ENCODE peak calls at places on chromosomes 1 and 21, in ten cellular contexts. O is HT1080; S is fibroblast of lung; T is tibial artery; U is stimulated activated CD4-positive, alpha-beta T cell treated with anti-CD3 and anti-CD28 coated beads, Interleukin-12 subunit alpha, Interleukin-12 subunit beta, amount 100 ng/mL, for 4 hours; L is activated CD4-positive, alpha-beta T cell treated with anti-CD3 and anti-CD28 coated beads, Interleukin-2, amount 50 U/mL, for 4 hours; B is GM13976; C is T follicular helper cell; Y is LoVo; G is HFF-Myc. A is an unnamed sample.
A peak's percentile ranks its signal among the peaks of the same experiment; 100 is the strongest.

GRCh38 chr1:226551299-226551698 is 2.7 kb downstream of the STUM start:
- DNase-seq in O (no peak), G (no peak), S (no peak), T (no peak), B (no peak), L (no peak), C (no peak), Y (no peak), U (no peak), A (peak; percentile 76)

GRCh38 chr1:102105931-102106550 is 109.3 kb upstream of the OLFM3 start:
- DNase-seq in O (no peak), T (no peak), G (no peak), Y (no peak), C (no peak), S (no peak), B (no peak), L (no peak), U (no peak), A (no peak)

GRCh38 chr1:192809286-192810252 is 730 bp downstream of the RGS2 start:
- DNase-seq in O (no peak), Y (peak; percentile 18), T (peak; percentile 37), C (peak; percentile 30), L (peak; percentile 26), S (peak; percentile 70), U (peak; percentile 23), G (no peak), B (no peak), A (peak; percentile 56)

GRCh38 chr21:43736224-43736883 is 17.4 kb downstream of the PDXK start:
- DNase-seq in T (no peak), C (no peak), B (no peak), L (no peak), Y (no peak), O (peak; percentile 89), G (no peak), U (no peak), S (no peak), A (no peak)

GRCh38 chr1:29901618-29902017 is 665.3 kb downstream of the PTPRU start:
- DNase-seq in L (no peak), O (no peak), C (no peak), Y (no peak), S (no peak), T (no peak), B (no peak), U (no peak), G (no peak), A (no peak)

GRCh38 chr1:7253118-7253480 is 467.8 kb downstream of the CAMTA1 start:
- DNase-seq in S (peak; percentile 34), G (no peak), L (no peak), B (no peak), U (no peak), Y (no peak), O (peak; percentile 41), C (no peak), T (no peak), A (no peak)

GRCh38 chr1:238624786-238625185 is 734.1 kb upstream of the ZP4 start:
- DNase-seq in L (no peak), B (no peak), S (no peak), U (no peak), T (no peak), G (no peak), O (peak; percentile 53), C (no peak), Y (no peak), A (no peak)

GRCh38 chr1:117621316-117621715 is 15.5 kb downstream of the TENT5C start:
- DNase-seq in G (no peak), U (no peak), L (no peak), Y (no peak), B (no peak), O (no peak), T (no peak), C (no peak), S (no peak), A (no peak)

GRCh38 chr1:240646861-240647260 is 34.9 kb upstream of the GREM2 start:
- DNase-seq in S (no peak), B (no peak), O (no peak), C (no peak), Y (no peak), T (no peak), U (no peak), L (no peak), G (no peak), A (no peak)

GRCh38 chr1:219293440-219293839 is 119.8 kb downstream of the LYPLAL1 start:
- DNase-seq in O (no peak), T (no peak), S (peak; percentile 83), C (no peak), U (no peak), Y (no peak), B (no peak), G (no peak), L (no peak), A (no peak)

GRCh38 chr1:28506907-28507246 is 1.0 kb downstream of the RCC1 start:
- DNase-seq in U (no peak), O (peak; percentile 22), G (no peak), B (no peak), T (no peak), Y (peak; percentile 29), S (no peak), L (no peak), C (no peak), A (no peak)

GRCh38 chr1:243459059-243459458 is 203.2 kb downstream of the SDCCAG8 start:
- DNase-seq in U (no peak), T (no peak), B (no peak), G (no peak), L (no peak), S (no peak), C (no peak), Y (no peak), O (no peak), A (no peak)

GRCh38 chr1:24108334-24109165 is 3.4 kb downstream of the MYOM3 start:
- DNase-seq in Y (no peak), T (peak; percentile 34), B (no peak), L (no peak), U (no peak), G (peak; percentile 31), C (no peak), O (peak; percentile 91), S (peak; percentile 43), A (no peak)

GRCh38 chr1:9842073-9842711 is 18.4 kb upstream of the CLSTN1 start:
- DNase-seq in C (no peak), G (no peak), O (no peak), Y (no peak), S (no peak), U (no peak), L (no peak), T (no peak), B (no peak), A (peak; percentile 86)

GRCh38 chr1:217946581-217946980 is 315.4 kb downstream of the SPATA17 start:
- DNase-seq in G (no peak), Y (no peak), U (no peak), C (no peak), O (no peak), S (no peak), B (no peak), T (no peak), L (no peak), A (no peak)

GRCh38 chr1:53549287-53549686 is 90.1 kb downstream of the DMRTB1 start:
- DNase-seq in O (no peak), B (no peak), C (no peak), U (no peak), T (no peak), Y (no peak), G (no peak), L (no peak), S (no peak), A (no peak)

GRCh38 chr1:150763631-150764223 is 1.9 kb downstream of the CTSS start:
- DNase-seq in G (no peak), T (no peak), L (no peak), C (no peak), S (no peak), B (no peak), Y (no peak), O (no peak), U (no peak), A (no peak)

GRCh38 chr1:117642963-117643362 is 37.1 kb downstream of the TENT5C start:
- DNase-seq in C (no peak), G (no peak), Y (no peak), O (no peak), L (no peak), T (no peak), B (no peak), S (no peak), U (no peak), A (no peak)

GRCh38 chr1:16012590-16013219 is 5.1 kb downstream of the HSPB7 start:
- DNase-seq in C (peak; percentile 9), G (no peak), O (peak; percentile 54), L (peak; percentile 16), T (peak; percentile 74), B (peak; percentile 79), U (peak; percentile 41), Y (no peak), S (peak; percentile 51), A (peak; percentile 11)

GRCh38 chr1:183073320-183073719 is 50.1 kb downstream of the LAMC1 start:
- DNase-seq in Y (no peak), T (no peak), B (no peak), C (no peak), G (no peak), O (no peak), L (no peak), S (no peak), U (no peak), A (no peak)

GRCh38 chr1:230382060-230382491 is 44.1 kb downstream of the PGBD5 start:
- DNase-seq in U (no peak), T (no peak), Y (peak; percentile 16), C (no peak), O (peak; percentile 36), G (no peak), L (no peak), B (no peak), S (no peak), A (no peak)

GRCh38 chr1:178031856-178032320 is 62.0 kb upstream of the RASAL2 start:
- DNase-seq in G (peak; percentile 86), B (peak; percentile 78), T (peak; percentile 96), Y (peak; percentile 79), L (no peak), O (peak; percentile 82), C (no peak), U (peak; percentile 2), S (peak; percentile 95), A (peak; percentile 85)

GRCh38 chr1:109495738-109496137 is 1.8 kb downstream of the CYB561D1 start:
- DNase-seq in B (no peak), G (no peak), O (no peak), C (no peak), L (no peak), U (no peak), T (no peak), S (no peak), Y (no peak), A (no peak)

GRCh38 chr1:51484591-51484990 is 34.5 kb downstream of the EPS15 start:
- DNase-seq in L (no peak), B (no peak), Y (no peak), C (no peak), S (peak; percentile 9), G (no peak), T (no peak), O (no peak), U (no peak), A (no peak)

GRCh38 chr1:203858055-203858454 is 3.3 kb upstream of the SNRPE start:
- DNase-seq in S (peak; percentile 50), Y (peak; percentile 29), U (no peak), G (no peak), O (peak; percentile 39), B (no peak), C (no peak), T (no peak), L (no peak), A (no peak)

GRCh38 chr1:240111558-240111957 is 19.9 kb downstream of the FMN2 start:
- DNase-seq in U (no peak), L (no peak), C (no peak), G (no peak), B (no peak), T (no peak), O (no peak), S (no peak), Y (no peak), A (no peak)

GRCh38 chr1:197127513-197127912 is 19.0 kb downstream of the ASPM start:
- DNase-seq in C (no peak), U (no peak), L (no peak), T (no peak), G (no peak), S (peak; percentile 56), Y (no peak), B (no peak), O (no peak), A (no peak)

GRCh38 chr1:88892146-88892877 is 945 bp upstream of the GTF2B start:
- DNase-seq in G (no peak), B (no peak), C (no peak), S (peak; percentile 81), U (no peak), O (peak; percentile 89), L (no peak), T (no peak), Y (peak; percentile 88), A (peak; percentile 87)